ENCODE peak calls at places on chromosomes 4 and X, in five cellular contexts. H is H9, J is mesenchymal stem cell, C is neuronal stem cell, M is IMR-90. F is an unnamed sample.

GRCh38 chrX:132266583-132267355 is 47.5 kb upstream of the RAP2C start:
- DNase-seq in H (no peak), J (peak; percentile 34), C (no peak), M (peak; percentile 61), F (no peak)

GRCh38 chr4:105710678-105711077 is 2.1 kb downstream of the GSTCD start:
- DNase-seq in H (no peak), J (no peak), C (no peak), M (no peak), F (peak; percentile 61)

GRCh38 chr4:13527983-13528822 is 16.1 kb downstream of the NKX3-2 start:
- DNase-seq in H (no peak), J (peak; percentile 20), C (no peak), M (no peak), F (peak; percentile 9)

GRCh38 chr4:41396869-41397268 is 140.1 kb downstream of the UCHL1 start:
- DNase-seq in H (no peak), J (no peak), C (no peak), M (no peak), F (no peak)

GRCh38 chrX:134714633-134715110 is 56.4 kb upstream of the PLAC1 start:
- DNase-seq in H (no peak), J (no peak), C (no peak), M (no peak), F (peak; percentile 35)

GRCh38 chr4:110682311-110682710 is 59.4 kb upstream of the PITX2 start:
- DNase-seq in H (no peak), J (no peak), C (no peak), M (no peak), F (no peak)

GRCh38 chrX:10103023-10103422 is 53.8 kb upstream of the CLCN4 start:
- DNase-seq in H (no peak), J (peak; percentile 86), C (no peak), M (peak; percentile 24), F (no peak)

GRCh38 chr4:15197005-15197404 is 194.7 kb downstream of the CPEB2 start:
- DNase-seq in H (peak; percentile 53), J (peak; percentile 50), C (peak; percentile 3), M (peak; percentile 28), F (peak; percentile 77)

GRCh38 chrX:68672581-68673318 is 25.3 kb downstream of the STARD8 start:
- DNase-seq in H (no peak), J (no peak), C (no peak), M (no peak), F (peak; percentile 45)

GRCh38 chr4:25842229-25842840 is 20.5 kb downstream of the SEL1L3 start:
- DNase-seq in H (no peak), J (no peak), C (no peak), M (no peak), F (peak; percentile 47)

GRCh38 chr4:107619065-107619464 is 101.0 kb downstream of the PAPSS1 start:
- DNase-seq in H (no peak), J (peak; percentile 87), C (no peak), M (peak; percentile 76), F (peak; percentile 78)

GRCh38 chrX:129115104-129115503 is 408.2 kb downstream of the SMARCA1 start:
- DNase-seq in H (peak; percentile 66), J (peak; percentile 18), C (no peak), M (peak; percentile 8), F (peak; percentile 76)

GRCh38 chr4:122854860-122855259 is 28.2 kb downstream of the FGF2 start:
- DNase-seq in H (no peak), J (no peak), C (no peak), M (no peak), F (no peak)

GRCh38 chr4:3704669-3705068 is 61.5 kb upstream of the ADRA2C start:
- DNase-seq in H (no peak), J (no peak), C (no peak), M (no peak), F (no peak)

GRCh38 chrX:47091149-47091775 is 13.0 kb downstream of the RGN start:
- DNase-seq in H (no peak), J (peak; percentile 61), C (peak; percentile 1), M (peak; percentile 18), F (no peak)

GRCh38 chr4:153295131-153295755 is 49.2 kb upstream of the MND1 start:
- DNase-seq in H (peak; percentile 46), J (no peak), C (no peak), M (no peak), F (no peak)

GRCh38 chrX:48492293-48492910 is 16.4 kb upstream of the PORCN start:
- DNase-seq in H (no peak), J (peak; percentile 66), C (no peak), M (peak; percentile 35), F (no peak)

GRCh38 chrX:112536544-112536943 is 143.2 kb downstream of the LHFPL1 start:
- DNase-seq in H (peak; percentile 89), J (no peak), C (peak; percentile 61), M (no peak), F (peak; percentile 91)
- H3K18ac ChIP-seq in H (no peak overlapping the region), J (no peak overlapping the region), C (no peak overlapping the region), M (no peak overlapping the region), F (no peak overlapping the region)

GRCh38 chr4:158948071-158948470 is 154.8 kb upstream of the RAPGEF2 start:
- DNase-seq in H (no peak), J (no peak), C (no peak), M (no peak), F (no peak)

GRCh38 chr4:158941321-158941720 is 161.6 kb upstream of the RAPGEF2 start:
- DNase-seq in H (no peak), J (no peak), C (no peak), M (no peak), F (no peak)

GRCh38 chr4:158949094-158949493 is 153.8 kb upstream of the RAPGEF2 start:
- DNase-seq in H (no peak), J (peak; percentile 77), C (no peak), M (peak; percentile 58), F (no peak)

GRCh38 chr4:158945529-158946108 is 157.3 kb upstream of the RAPGEF2 start:
- DNase-seq in H (no peak), J (no peak), C (no peak), M (no peak), F (no peak)

DNA sequence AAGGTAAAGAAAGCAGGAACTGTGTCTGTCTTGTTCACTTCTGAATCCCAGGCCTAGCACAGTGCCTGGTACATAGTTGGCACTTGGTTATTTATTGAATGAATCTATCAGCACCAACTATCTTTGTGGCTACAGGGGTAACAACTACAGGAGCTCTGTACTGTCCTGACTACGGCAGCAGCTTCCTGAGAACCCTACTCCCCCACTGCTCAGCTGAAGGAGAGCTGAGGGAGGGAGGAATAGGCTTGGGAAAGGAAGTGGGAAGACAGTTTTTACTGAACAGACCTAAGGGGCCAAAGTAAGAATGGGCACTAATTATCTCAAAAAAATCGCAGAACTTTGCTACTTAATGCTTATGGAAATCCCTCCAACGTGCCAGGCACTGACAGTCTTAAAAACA is 156.1 kb upstream of the RAPGEF2 start:
- DNase-seq in H (no peak), J (no peak), C (no peak), M (no peak), F (no peak)
- H2BK15ac ChIP-seq in H (no peak overlapping the region), J (no peak overlapping the region), C (no peak overlapping the region), M (no peak overlapping the region), F (no peak overlapping the region)

GRCh38 chrX:103357871-103358270 is 1.6 kb downstream of the TCEAL9 start:
- DNase-seq in H (no peak), J (no peak), C (no peak), M (no peak), F (no peak)

GRCh38 chrX:103360092-103360491 is 3.8 kb downstream of the TCEAL9 start:
- DNase-seq in H (no peak), J (no peak), C (no peak), M (no peak), F (no peak)

GRCh38 chrX:103356023-103356798 is at the start of gene TCEAL9:
- DNase-seq in H (peak; percentile 78), J (peak; percentile 84), C (no peak), M (peak; percentile 83), F (peak; percentile 82)

GRCh38 chrX:103360916-103361315 is 4.6 kb downstream of the TCEAL9 start:
- DNase-seq in H (no peak), J (no peak), C (no peak), M (no peak), F (no peak)

DNA sequence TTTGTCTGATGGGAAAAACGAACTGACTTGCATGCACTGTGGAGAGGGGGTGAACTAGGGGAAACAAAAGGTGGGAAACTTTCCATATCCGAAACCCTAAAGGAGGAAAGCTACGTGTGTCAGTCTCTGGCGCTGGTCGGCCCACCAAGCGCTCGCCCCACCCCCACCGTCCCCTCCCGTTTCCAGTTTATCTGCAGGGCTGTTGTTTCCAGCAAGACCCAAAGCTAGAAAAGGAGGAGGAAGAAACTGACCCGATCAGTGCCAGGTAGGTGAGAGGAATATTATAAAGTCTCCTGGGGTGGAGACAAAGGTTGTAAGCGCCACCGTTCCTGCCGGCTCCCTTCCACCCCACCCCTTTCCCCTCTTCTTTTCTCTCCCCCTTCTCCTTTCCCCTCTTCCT is 591 bp downstream of the TCEAL9 start:
- DNase-seq in H (no peak), J (no peak), C (no peak), M (no peak), F (no peak)
- H3K18ac ChIP-seq in H (no peak overlapping the region), J (no peak overlapping the region), C (no peak overlapping the region), M (peak overlapping the region; percentile 95), F (peak overlapping the region; percentile 95)

GRCh38 chrX:1727531-1728027 is 112.7 kb downstream of the ASMT start:
- DNase-seq in H (peak; percentile 74), J (no peak), C (peak; percentile 11), M (no peak), F (peak; percentile 96)
- H2BK15ac ChIP-seq in H (no peak overlapping the region), J (no peak overlapping the region), C (peak overlapping the region; percentile 30), M (no peak overlapping the region), F (no peak overlapping the region)

DNA sequence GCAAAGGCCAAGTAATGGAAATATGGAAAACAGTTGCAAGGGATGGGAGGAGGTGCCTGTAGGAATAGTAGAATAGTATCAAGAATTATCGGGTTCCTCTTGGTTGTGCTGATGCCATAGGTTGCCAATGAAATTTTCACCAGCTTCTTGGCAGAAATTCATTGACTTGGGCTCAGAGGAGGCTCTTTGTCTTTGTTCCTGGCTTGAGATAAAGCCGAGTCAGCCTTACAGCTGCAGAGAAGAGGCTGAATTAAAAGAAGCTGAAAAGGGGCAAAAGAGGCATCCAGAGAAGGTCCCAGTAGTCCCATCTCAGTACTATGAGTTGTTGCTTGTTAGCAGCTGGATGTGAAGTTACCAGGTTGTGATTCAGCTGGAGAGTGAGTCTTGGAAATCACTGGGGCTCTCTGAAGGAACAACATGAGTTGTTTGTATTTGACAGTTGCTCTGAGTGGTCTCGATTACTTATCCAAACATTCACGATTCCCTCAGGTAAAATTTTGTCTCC is 59.7 kb downstream of the SMAD1 start:
- DNase-seq in H (no peak), J (peak; percentile 26), C (no peak), M (no peak), F (no peak)
- H3K18ac ChIP-seq in H (no peak overlapping the region), J (no peak overlapping the region), C (no peak overlapping the region), M (peak overlapping the region; percentile 76), F (no peak overlapping the region)

GRCh38 chrX:270848-271367 is 10.3 kb upstream of the PLCXD1 start:
- DNase-seq in H (peak; percentile 59), J (no peak), C (no peak), M (no peak), F (no peak)
- H2BK15ac ChIP-seq in H (no peak overlapping the region), J (no peak overlapping the region), C (peak overlapping the region; percentile 24), M (no peak overlapping the region), F (no peak overlapping the region)

GRCh38 chr4:86448891-86449290 is 89.0 kb upstream of the MAPK10 start:
- DNase-seq in H (no peak), J (no peak), C (no peak), M (no peak), F (peak; percentile 25)
- H3K18ac ChIP-seq in H (no peak overlapping the region), J (no peak overlapping the region), C (peak overlapping the region; percentile 30), M (no peak overlapping the region), F (peak overlapping the region; percentile 5)